ENCODE peak calls at places on chromosomes 4 and X, in four cellular contexts. U is AG04449, F is heart right ventricle, K is psoas muscle. E is an unnamed sample.

GRCh38 chr4:169018406-169018805 is 8.4 kb upstream of the CBR4 start:
- DNase-seq in U (no peak), F (no peak), K (no peak), E (no peak)

GRCh38 chr4:127604949-127605709 is 27.6 kb upstream of the INTU start:
- DNase-seq in K (no peak), U (no peak), F (no peak), E (no peak)

GRCh38 chr4:26028793-26029511 is 114.9 kb downstream of the SMIM20 start:
- DNase-seq in K (peak; percentile 83), U (no peak), F (peak; percentile 82), E (no peak)

GRCh38 chr4:10204401-10205058 is 87.9 kb upstream of the WDR1 start:
- DNase-seq in U (no peak), F (peak; percentile 52), K (no peak), E (peak; percentile 77)

GRCh38 chr4:12968345-12968744 is 515.8 kb downstream of the RAB28 start:
- DNase-seq in K (no peak), F (no peak), U (no peak), E (no peak)

GRCh38 chr4:94208268-94208667 is 603 bp downstream of the SMARCAD1 start:
- DNase-seq in K (no peak), F (no peak), U (no peak), E (no peak)

GRCh38 chrX:120302434-120302833 is 8.8 kb downstream of the TMEM255A start:
- DNase-seq in K (no peak), F (no peak), U (no peak), E (no peak)

GRCh38 chr4:675036-675804 is 878 bp downstream of the MYL5 start:
- DNase-seq in U (no peak), K (peak; percentile 45), F (no peak), E (no peak)

GRCh38 chrX:123222920-123223319 is 38.8 kb downstream of the GRIA3 start:
- DNase-seq in F (no peak), U (no peak), K (no peak), E (no peak)

GRCh38 chrX:134932528-134933217 is 58.1 kb upstream of the SMIM10 start:
- DNase-seq in F (no peak), U (peak; percentile 17), K (no peak), E (no peak)

GRCh38 chr4:55732864-55733263 is 86.7 kb upstream of the EXOC1L start:
- DNase-seq in K (no peak), F (no peak), U (no peak), E (no peak)

GRCh38 chr4:177855543-177856197 is 413.4 kb upstream of the AGA start:
- DNase-seq in F (no peak), U (no peak), K (no peak), E (no peak)

GRCh38 chr4:123676550-123677229 is 280.1 kb downstream of the SPRY1 start:
- DNase-seq in K (no peak), U (no peak), F (no peak), E (no peak)

GRCh38 chrX:79161655-79162054 is 17.2 kb downstream of the GPR174 start:
- DNase-seq in K (no peak), F (no peak), U (no peak), E (no peak)

GRCh38 chr4:119290598-119290997 is 31.3 kb downstream of the FABP2 start:
- DNase-seq in U (no peak), K (no peak), F (no peak), E (no peak)

GRCh38 chrX:109848451-109849050 is 115.5 kb upstream of the ACSL4 start:
- DNase-seq in K (no peak), U (no peak), F (no peak), E (no peak)

GRCh38 chr4:141713771-141714445 is 77.5 kb downstream of the IL15 start:
- DNase-seq in F (no peak), U (no peak), K (no peak), E (no peak)

GRCh38 chrX:133999013-133999705 is 13.8 kb upstream of the GPC3 start:
- DNase-seq in K (no peak), U (no peak), F (peak; percentile 15), E (no peak)

GRCh38 chr4:48947731-48948130 is 38.3 kb upstream of the CWH43 start:
- DNase-seq in U (no peak), F (no peak), K (no peak), E (no peak)

GRCh38 chrX:40922307-40922706 is 162.9 kb upstream of the USP9X start:
- DNase-seq in U (no peak), K (no peak), F (no peak), E (no peak)

GRCh38 chr4:2699534-2699933 is 56.6 kb downstream of the TNIP2 start:
- DNase-seq in U (no peak), K (no peak), F (no peak), E (no peak)

GRCh38 chr4:115113382-115114106 is at the start of gene NDST4:
- DNase-seq in F (no peak), K (no peak), U (no peak), E (no peak)

GRCh38 chr4:113368056-113368455 is 318.6 kb downstream of the ANK2 start:
- DNase-seq in U (peak; percentile 70), F (no peak), K (no peak), E (peak; percentile 37)

GRCh38 chr4:70059149-70059548 is 8.9 kb downstream of the HTN1 start:
- DNase-seq in U (no peak), F (no peak), K (no peak), E (no peak)

GRCh38 chr4:103478729-103479128 is 241.1 kb downstream of the TACR3 start:
- DNase-seq in K (no peak), U (no peak), F (no peak), E (no peak)

GRCh38 chr4:1209821-1210220 is 37.4 kb upstream of the SPON2 start:
- DNase-seq in U (no peak), K (peak; percentile 89), F (peak; percentile 88), E (peak; percentile 41)

GRCh38 chrX:139881130-139881529 is 51.7 kb downstream of the ATP11C start:
- DNase-seq in U (no peak), K (no peak), F (no peak), E (no peak)

GRCh38 chr4:48227662-48228061 is 42.0 kb downstream of the TEC start:
- DNase-seq in K (no peak), F (no peak), U (no peak), E (no peak)

GRCh38 chr4:13302876-13303275 is 181.3 kb downstream of the RAB28 start:
- DNase-seq in K (no peak), F (no peak), U (no peak), E (no peak)

GRCh38 chr4:25878676-25879075 is 15.9 kb upstream of the SEL1L3 start:
- DNase-seq in U (no peak), F (no peak), K (no peak), E (no peak)

GRCh38 chrX:105120460-105120859 is 100.0 kb downstream of the TEX13A start:
- DNase-seq in F (no peak), K (no peak), U (no peak), E (peak; percentile 26)

GRCh38 chrX:105117621-105118020 is 102.9 kb downstream of the TEX13A start:
- DNase-seq in K (no peak), F (no peak), U (no peak), E (no peak)

GRCh38 chrX:105114554-105115130 is 105.9 kb downstream of the TEX13A start:
- DNase-seq in U (no peak), F (no peak), K (no peak), E (no peak)

DNA sequence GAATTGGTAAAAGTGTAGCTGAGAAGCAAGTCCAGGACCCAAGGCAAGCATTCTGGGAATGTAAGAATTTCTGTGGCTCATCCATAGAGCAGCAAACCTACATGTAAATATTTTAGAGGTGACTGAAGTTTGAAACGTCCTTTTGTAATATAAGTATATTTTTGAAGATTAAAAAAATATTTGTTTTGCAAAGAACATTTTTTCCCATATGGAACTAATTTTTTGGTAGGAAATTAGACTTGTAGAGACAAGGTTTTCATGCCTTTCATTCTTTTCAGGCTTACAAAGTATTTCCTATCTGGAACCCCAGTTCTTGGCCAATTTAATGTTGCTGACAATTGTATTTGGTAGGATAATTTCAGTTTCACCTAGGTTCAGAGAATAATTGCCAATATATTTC is 104.0 kb downstream of the TEX13A start:
- DNase-seq in F (no peak), U (no peak), K (no peak), E (no peak)
- TF ChIP-seq CTCF in F (no peak), U (no peak), K (no peak), E (no peak)

GRCh38 chr4:164753873-164754488 is at the start of gene SMIM31:
- DNase-seq in K (no peak), F (no peak), U (no peak), E (no peak)

DNA sequence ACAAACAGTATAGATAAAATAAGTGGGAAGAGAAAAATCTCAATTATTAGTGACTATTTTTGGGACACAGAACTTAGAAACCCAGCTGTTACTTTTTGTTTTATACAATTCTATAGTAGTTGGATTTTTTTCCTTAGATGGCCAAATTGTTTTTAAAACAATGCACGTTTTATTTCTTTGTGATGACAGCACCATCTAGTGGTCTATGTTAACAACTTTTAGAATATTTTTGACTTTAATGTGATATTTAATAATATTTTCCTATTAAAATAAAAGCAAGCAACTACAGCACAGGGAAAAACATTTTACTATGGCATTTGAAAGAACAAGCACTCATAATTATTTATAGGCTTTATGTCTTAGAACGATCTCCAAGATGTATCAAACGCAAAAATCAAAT is 5.6 kb upstream of the SMIM31 start:
- DNase-seq in F (no peak), U (no peak), K (no peak), E (no peak)
- TF ChIP-seq CTCF in F (no peak), U (no peak), K (no peak), E (peak; percentile 34)

GRCh38 chr4:139663561-139664138 is 2.0 kb upstream of the MGST2 start:
- DNase-seq in K (no peak), U (no peak), F (no peak), E (no peak)

GRCh38 chr4:139666735-139667266 is 1.2 kb downstream of the MGST2 start:
- DNase-seq in U (no peak), K (peak; percentile 67), F (no peak), E (no peak)

GRCh38 chr4:139665079-139665689 is 435 bp upstream of the MGST2 start:
- DNase-seq in U (no peak), F (no peak), K (no peak), E (no peak)

GRCh38 chr4:139665690-139666529 is at the start of gene MGST2:
- DNase-seq in F (peak; percentile 80), K (peak; percentile 88), U (no peak), E (no peak)

DNA sequence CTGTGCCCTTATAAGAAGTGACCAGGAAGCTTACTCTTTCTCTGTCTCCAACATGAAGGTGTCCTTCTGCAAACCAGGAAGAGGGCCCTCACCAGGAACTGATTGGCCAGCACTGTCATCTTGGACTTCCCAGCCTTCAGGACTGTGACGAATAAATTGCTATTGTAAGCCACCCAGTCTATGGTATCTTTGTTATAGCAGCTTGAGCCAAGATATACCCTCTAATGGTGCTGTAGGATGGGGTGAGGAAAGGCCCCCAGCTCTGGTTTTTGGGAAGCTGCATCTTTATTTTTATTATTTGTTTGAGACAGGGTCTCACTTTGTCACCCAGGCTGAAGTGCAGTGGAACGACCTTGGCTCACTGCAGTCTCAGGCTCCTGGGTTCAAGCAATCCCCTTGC is 1.2 kb upstream of the MGST2 start:
- DNase-seq in K (no peak), F (no peak), U (no peak), E (no peak)
- TF ChIP-seq CTCF in K (no peak), F (no peak), U (no peak), E (no peak)

GRCh38 chr4:28357985-28358384 is 1497.3 kb downstream of the STIM2 start:
- DNase-seq in K (no peak), U (no peak), F (no peak), E (no peak)
- TF ChIP-seq CTCF in K (no peak), U (peak; percentile 40), F (no peak), E (peak; percentile 40)